ENCODE peak calls at places on chromosome 12, in eight cellular contexts. V, L, S, N, J, R, W and H are unnamed samples.

GRCh38 chr12:46148706-46149463 is 120.0 kb downstream of the SLC38A1 start:
- DNase-seq in N (no peak), R (no peak), L (no peak), V (no peak), W (no peak), S (no peak), J (no peak), H (no peak)

GRCh38 chr12:130878193-130879185 is 6.6 kb downstream of the RAN start:
- DNase-seq in S (no peak), V (no peak), N (no peak), L (no peak), J (no peak), R (no peak), W (no peak), H (no peak)

GRCh38 chr12:27530157-27530922 is 6.3 kb downstream of the PPFIBP1 start:
- DNase-seq in R (no peak), N (no peak), W (no peak), S (no peak), V (no peak), L (no peak), J (no peak), H (no peak)

GRCh38 chr12:28253175-28253641 is 63.0 kb downstream of the CCDC91 start:
- DNase-seq in J (no peak), W (no peak), V (peak; percentile 59), S (no peak), L (no peak), R (no peak), N (no peak), H (no peak)

GRCh38 chr12:28050606-28051005 is 78.1 kb upstream of the PTHLH start:
- DNase-seq in R (no peak), L (no peak), W (no peak), J (no peak), N (no peak), S (no peak), V (no peak), H (no peak)

GRCh38 chr12:9880532-9880931 is 757 bp upstream of the KLRF2 start:
- DNase-seq in R (no peak), L (no peak), V (no peak), N (no peak), S (no peak), W (no peak), J (no peak), H (no peak)

GRCh38 chr12:115337693-115338543 is 653.9 kb upstream of the TBX3 start:
- DNase-seq in V (no peak), S (no peak), W (no peak), N (no peak), L (no peak), J (no peak), R (peak; percentile 91), H (peak; percentile 87)

GRCh38 chr12:86914716-86915115 is 658.5 kb upstream of the MGAT4C start:
- DNase-seq in L (no peak), W (no peak), R (no peak), S (peak; percentile 23), V (no peak), N (no peak), J (no peak), H (peak; percentile 1)

GRCh38 chr12:60926256-60926655 is 1330.4 kb downstream of the SLC16A7 start:
- DNase-seq in S (no peak), W (no peak), N (no peak), V (no peak), J (no peak), L (no peak), R (no peak), H (no peak)

GRCh38 chr12:16030729-16031128 is 119.6 kb downstream of the DERA start:
- DNase-seq in R (no peak), W (no peak), J (peak; percentile 43), S (no peak), V (no peak), L (no peak), N (no peak), H (no peak)

GRCh38 chr12:103093499-103094106 is 136.1 kb downstream of the ASCL1 start:
- DNase-seq in N (no peak), V (no peak), W (no peak), L (no peak), S (no peak), R (no peak), J (no peak), H (no peak)

GRCh38 chr12:124683725-124684124 is 116.3 kb upstream of the NCOR2 start:
- DNase-seq in V (no peak), W (no peak), L (no peak), J (no peak), N (no peak), R (no peak), S (no peak), H (no peak)

GRCh38 chr12:69068431-69068830 is 135.5 kb upstream of the CPM start:
- DNase-seq in L (no peak), S (no peak), V (no peak), R (peak; percentile 59), W (no peak), J (no peak), N (no peak), H (peak; percentile 12)

GRCh38 chr12:27064397-27065342 is 17.7 kb downstream of the C12orf71 start:
- DNase-seq in N (no peak), V (no peak), L (no peak), J (no peak), W (no peak), S (no peak), R (no peak), H (no peak)

GRCh38 chr12:26434299-26434915 is 239.0 kb downstream of the SSPN start:
- DNase-seq in W (no peak), S (peak; percentile 47), R (peak; percentile 43), L (no peak), J (peak; percentile 58), N (no peak), V (no peak), H (peak; percentile 33)

GRCh38 chr12:113278631-113279030 is 56.3 kb downstream of the SLC8B1 start:
- DNase-seq in L (no peak), V (no peak), N (no peak), J (no peak), W (no peak), S (no peak), R (no peak), H (no peak)

GRCh38 chr12:94427520-94428381 is 31.9 kb downstream of the CEP83 start:
- DNase-seq in N (no peak), L (no peak), S (peak; percentile 11), V (no peak), R (peak; percentile 44), W (no peak), J (no peak), H (peak; percentile 56)

GRCh38 chr12:68530965-68531364 is 79.7 kb upstream of the RAP1B start:
- DNase-seq in W (no peak), R (peak; percentile 49), L (no peak), S (no peak), N (no peak), J (peak; percentile 7), V (no peak), H (no peak)

GRCh38 chr12:113961921-113962710 is 4.0 kb downstream of the RBM19 start:
- DNase-seq in L (no peak), W (no peak), J (no peak), S (no peak), R (peak; percentile 68), V (peak; percentile 33), N (no peak), H (peak; percentile 25)

GRCh38 chr12:68867606-68868005 is 59.6 kb downstream of the MDM2 start:
- DNase-seq in N (no peak), V (no peak), L (no peak), R (no peak), J (no peak), S (no peak), W (no peak), H (no peak)

GRCh38 chr12:4506870-4507269 is 31.8 kb upstream of the RAD51AP1 start:
- DNase-seq in V (no peak), N (no peak), S (no peak), J (no peak), L (no peak), W (no peak), R (peak; percentile 29), H (peak; percentile 39)

GRCh38 chr12:116609715-116610114 is 50.5 kb downstream of the MAP1LC3B2 start:
- DNase-seq in S (no peak), W (no peak), N (no peak), L (peak; percentile 12), R (no peak), J (no peak), V (peak; percentile 27), H (no peak)

GRCh38 chr12:46373303-46374182 is 970 bp upstream of the SLC38A2 start:
- DNase-seq in W (peak; percentile 33), V (peak; percentile 37), J (no peak), S (peak; percentile 3), R (no peak), N (peak; percentile 54), L (peak; percentile 25), H (no peak)

GRCh38 chr12:6295187-6295811 is 15.2 kb upstream of the PLEKHG6 start:
- DNase-seq in N (no peak), V (no peak), L (no peak), R (peak; percentile 52), S (no peak), W (no peak), J (peak; percentile 76), H (peak; percentile 74)

GRCh38 chr12:49868952-49869815 is 26.3 kb upstream of the BCDIN3D start:
- DNase-seq in L (no peak), N (no peak), R (peak; percentile 90), V (no peak), J (peak; percentile 17), S (peak; percentile 84), W (peak; percentile 67), H (peak; percentile 65)

GRCh38 chr12:113247123-113248045 is 26.1 kb downstream of the TPCN1 start:
- DNase-seq in J (no peak), R (peak; percentile 48), L (no peak), N (no peak), S (no peak), W (no peak), V (no peak), H (no peak)

GRCh38 chr12:56078931-56079728 is 835 bp upstream of the ERBB3 start:
- DNase-seq in V (peak; percentile 58), W (peak; percentile 76), L (peak; percentile 48), S (peak; percentile 40), N (peak; percentile 84), J (peak; percentile 64), R (peak; percentile 80), H (peak; percentile 41)

GRCh38 chr12:55730447-55730820 is 1.6 kb upstream of the CD63 start:
- DNase-seq in J (no peak), W (no peak), V (no peak), R (no peak), S (no peak), N (no peak), L (no peak), H (no peak)

GRCh38 chr12:59383426-59383822 is 212.4 kb upstream of the SLC16A7 start:
- DNase-seq in J (no peak), R (peak; percentile 87), N (no peak), V (no peak), S (no peak), W (no peak), L (no peak), H (peak; percentile 52)

GRCh38 chr12:3213171-3213570 is 136.0 kb downstream of the TSPAN9 start:
- DNase-seq in J (no peak), W (no peak), R (no peak), N (no peak), S (no peak), V (no peak), L (no peak), H (no peak)

GRCh38 chr12:67920432-67920831 is 68.8 kb upstream of the IFNG-AS1 start:
- DNase-seq in W (no peak), N (no peak), S (no peak), V (no peak), R (no peak), L (no peak), J (no peak), H (no peak)

GRCh38 chr12:13465641-13466040 is 269.1 kb downstream of the EMP1 start:
- DNase-seq in R (peak; percentile 37), N (no peak), S (no peak), J (no peak), V (no peak), W (peak; percentile 35), L (no peak), H (no peak)

GRCh38 chr12:111443586-111443985 is 37.9 kb downstream of the SH2B3 start:
- DNase-seq in L (no peak), J (no peak), N (no peak), W (no peak), R (peak; percentile 74), V (peak; percentile 57), S (no peak), H (no peak)

GRCh38 chr12:56529656-56530055 is 8.0 kb downstream of the RBMS2 start:
- DNase-seq in R (no peak), N (no peak), L (no peak), S (no peak), W (no peak), J (no peak), V (no peak), H (no peak)